ENCODE peak calls at places on chromosome 1, in four cellular contexts. One of them, this sample, is unnamed.

GRCh38 chr1:247332215-247332900 is 691 bp upstream of the ZNF496 start:
- DNase-seq in K562: peak
- DNase-seq in GM12878: no peak
- DNase-seq in HepG2: no peak
- DNase-seq in this sample: peak

GRCh38 chr1:46587072-46587471 is 17.0 kb downstream of the MKNK1 start:
- DNase-seq in K562: no peak
- DNase-seq in GM12878: no peak
- DNase-seq in HepG2: no peak
- DNase-seq in this sample: no peak

GRCh38 chr1:902023-902422 is 21.7 kb upstream of the SAMD11 start:
- DNase-seq in K562: no peak
- DNase-seq in GM12878: no peak
- DNase-seq in HepG2: no peak
- DNase-seq in this sample: no peak

GRCh38 chr1:19029191-19030085 is 73.0 kb upstream of the IFFO2 start:
- DNase-seq in K562: no peak
- DNase-seq in GM12878: no peak
- DNase-seq in HepG2: no peak
- DNase-seq in this sample: peak

GRCh38 chr1:89602871-89603404 is 30.0 kb upstream of the LRRC8C start:
- DNase-seq in K562: no peak
- DNase-seq in GM12878: no peak
- DNase-seq in HepG2: no peak
- DNase-seq in this sample: no peak

GRCh38 chr1:51898090-51898734 is 19.7 kb upstream of the NRDC start:
- DNase-seq in K562: no peak
- DNase-seq in GM12878: no peak
- DNase-seq in HepG2: no peak
- DNase-seq in this sample: no peak

GRCh38 chr1:3440282-3440681 is 14.2 kb upstream of the ARHGEF16 start:
- DNase-seq in K562: no peak
- DNase-seq in GM12878: no peak
- DNase-seq in HepG2: no peak
- DNase-seq in this sample: no peak

GRCh38 chr1:87595384-87595781 is 266.7 kb downstream of the LMO4 start:
- DNase-seq in K562: no peak
- DNase-seq in GM12878: no peak
- DNase-seq in HepG2: no peak
- DNase-seq in this sample: no peak

GRCh38 chr1:46535063-46535462 is 16.4 kb downstream of the KNCN start:
- DNase-seq in K562: peak
- DNase-seq in GM12878: no peak
- DNase-seq in HepG2: peak
- DNase-seq in this sample: no peak

GRCh38 chr1:165169729-165170128 is 186.8 kb downstream of the LMX1A start:
- DNase-seq in K562: no peak
- DNase-seq in GM12878: no peak
- DNase-seq in HepG2: no peak
- DNase-seq in this sample: no peak

GRCh38 chr1:161899091-161899490 is 124.6 kb downstream of the OLFML2B start:
- DNase-seq in K562: no peak
- DNase-seq in GM12878: no peak
- DNase-seq in HepG2: no peak
- DNase-seq in this sample: no peak

GRCh38 chr1:190563230-190563629 is 85.6 kb upstream of the BRINP3 start:
- DNase-seq in K562: no peak
- DNase-seq in GM12878: no peak
- DNase-seq in HepG2: no peak
- DNase-seq in this sample: no peak

GRCh38 chr1:30083800-30084464 is 639.5 kb downstream of the MATN1 start:
- DNase-seq in K562: no peak
- DNase-seq in GM12878: no peak
- DNase-seq in HepG2: peak
- DNase-seq in this sample: no peak

GRCh38 chr1:151514366-151514765 is 3.2 kb downstream of the CGN start:
- DNase-seq in K562: no peak
- DNase-seq in GM12878: no peak
- DNase-seq in HepG2: no peak
- DNase-seq in this sample: no peak

DNA sequence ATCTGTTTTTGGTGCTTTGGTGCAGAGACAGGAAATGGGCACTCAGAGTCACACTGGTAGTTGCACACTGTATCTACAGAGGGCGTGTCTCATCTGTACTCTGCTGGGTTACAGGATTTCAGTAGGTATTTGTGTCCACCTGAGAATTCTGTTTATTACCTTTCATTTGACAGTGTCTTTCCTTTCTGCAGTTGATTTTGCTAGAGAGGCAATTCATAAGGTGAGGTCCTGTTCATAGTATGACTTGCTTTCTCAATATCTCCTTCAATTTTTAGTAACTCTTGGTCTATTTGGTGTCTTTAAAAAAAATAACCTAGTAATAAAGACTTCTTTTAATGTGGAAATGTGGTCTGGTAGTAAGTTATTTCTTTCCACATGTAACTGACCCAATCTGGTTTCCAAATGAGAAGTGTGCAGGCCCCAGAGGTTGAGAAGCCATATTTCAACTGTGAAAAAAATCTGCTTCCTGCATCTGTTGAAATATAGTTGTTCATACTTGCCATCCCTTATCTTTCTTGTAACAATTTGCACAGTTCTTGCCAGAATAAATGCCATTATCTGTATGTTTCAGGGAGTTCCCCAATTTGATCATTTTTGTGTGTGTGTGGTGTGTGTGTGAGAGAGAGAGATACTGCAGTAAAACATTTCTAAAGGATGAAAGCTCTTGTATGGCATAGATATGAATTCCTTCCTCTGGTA is 78.5 kb upstream of the DNAJC6 start:
- DNase-seq in K562: peak
- DNase-seq in GM12878: no peak
- DNase-seq in HepG2: no peak
- DNase-seq in this sample: no peak
- TF ChIP-seq CBFB in K562: no peak
- TF ChIP-seq CBFB in GM12878: peak
- TF ChIP-seq CBFB in HepG2: no peak
- TF ChIP-seq CBFB in this sample: no peak

GRCh38 chr1:9362488-9362887 is 69.8 kb downstream of the SPSB1 start:
- DNase-seq in K562: no peak
- DNase-seq in GM12878: no peak
- DNase-seq in HepG2: no peak
- DNase-seq in this sample: no peak

GRCh38 chr1:9361630-9362256 is 69.0 kb downstream of the SPSB1 start:
- DNase-seq in K562: no peak
- DNase-seq in GM12878: no peak
- DNase-seq in HepG2: no peak
- DNase-seq in this sample: no peak

GRCh38 chr1:9359898-9360297 is 67.2 kb downstream of the SPSB1 start:
- DNase-seq in K562: no peak
- DNase-seq in GM12878: no peak
- DNase-seq in HepG2: no peak
- DNase-seq in this sample: no peak

GRCh38 chr1:9363061-9363471 is 70.4 kb downstream of the SPSB1 start:
- DNase-seq in K562: no peak
- DNase-seq in GM12878: no peak
- DNase-seq in HepG2: no peak
- DNase-seq in this sample: no peak

GRCh38 chr1:9360371-9361064 is 67.8 kb downstream of the SPSB1 start:
- DNase-seq in K562: no peak
- DNase-seq in GM12878: no peak
- DNase-seq in HepG2: no peak
- DNase-seq in this sample: no peak
- TF ChIP-seq CBFB in K562: no peak
- TF ChIP-seq CBFB in GM12878: no peak
- TF ChIP-seq CBFB in HepG2: no peak
- TF ChIP-seq CBFB in this sample: no peak

DNA sequence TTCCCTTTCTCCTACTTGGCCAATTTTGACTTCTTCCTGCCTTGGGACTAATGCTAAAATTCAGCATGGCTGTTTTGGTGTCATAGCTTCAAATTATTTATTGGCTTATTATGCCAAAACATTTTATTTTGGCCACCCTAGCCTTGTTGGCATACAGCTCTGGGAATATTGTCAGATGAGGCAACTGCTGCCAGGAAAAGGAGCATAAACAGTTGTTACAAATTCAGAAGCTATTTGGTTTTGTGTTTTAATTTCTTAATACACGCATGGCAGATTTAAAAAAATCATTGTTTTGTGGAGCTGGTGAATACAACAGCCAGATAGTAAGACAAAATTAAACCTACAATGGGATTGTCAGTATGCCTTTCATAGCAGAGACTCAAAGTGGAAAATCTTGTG is 66.8 kb upstream of the BCL10 start:
- DNase-seq in K562: no peak
- DNase-seq in GM12878: no peak
- DNase-seq in HepG2: no peak
- DNase-seq in this sample: no peak
- TF ChIP-seq CBFB in K562: no peak
- TF ChIP-seq CBFB in GM12878: no peak
- TF ChIP-seq CBFB in HepG2: no peak
- TF ChIP-seq CBFB in this sample: no peak

DNA sequence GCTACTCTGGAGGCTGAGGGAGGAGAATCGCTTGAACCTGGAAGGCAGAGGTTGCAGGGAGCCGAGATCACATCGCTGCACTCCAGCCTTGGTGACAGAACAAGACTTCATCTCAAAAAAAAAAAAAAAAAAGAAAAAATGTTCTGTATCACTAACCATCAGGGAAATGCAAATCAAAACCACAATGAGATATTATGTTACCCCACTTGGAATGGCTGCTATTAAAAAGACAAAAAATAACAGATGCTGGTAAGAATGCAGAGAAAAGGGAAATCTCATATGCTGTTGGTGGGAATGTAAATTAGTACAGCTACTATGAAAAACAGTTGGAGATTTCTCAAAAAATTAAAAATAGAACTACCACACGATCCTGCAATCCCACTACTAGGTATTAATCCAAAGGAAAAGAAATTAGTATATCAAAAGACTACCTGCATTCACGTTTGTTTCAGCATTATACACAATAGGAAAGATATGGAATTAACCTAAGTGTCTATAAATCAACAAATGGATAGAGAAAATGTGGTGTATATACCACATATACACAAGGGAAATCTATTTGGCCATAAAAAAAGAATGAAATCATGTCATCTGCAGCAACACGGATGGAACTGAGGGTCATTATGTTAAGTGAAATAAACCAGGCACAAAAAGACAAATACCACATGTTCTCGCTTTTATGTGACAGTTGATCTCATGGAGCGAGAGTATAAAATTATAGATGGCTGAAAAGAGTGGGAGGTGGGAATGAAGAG is 62.6 kb downstream of the ABL2 start:
- DNase-seq in K562: no peak
- DNase-seq in GM12878: no peak
- DNase-seq in HepG2: no peak
- DNase-seq in this sample: no peak
- TF ChIP-seq CBFB in K562: no peak
- TF ChIP-seq CBFB in GM12878: no peak
- TF ChIP-seq CBFB in HepG2: no peak
- TF ChIP-seq CBFB in this sample: no peak

GRCh38 chr1:39827201-39827600 is 38.5 kb upstream of the BMP8B start:
- DNase-seq in K562: no peak
- DNase-seq in GM12878: no peak
- DNase-seq in HepG2: no peak
- DNase-seq in this sample: no peak
- TF ChIP-seq CBFB in K562: no peak
- TF ChIP-seq CBFB in GM12878: no peak
- TF ChIP-seq CBFB in HepG2: no peak
- TF ChIP-seq CBFB in this sample: no peak

DNA sequence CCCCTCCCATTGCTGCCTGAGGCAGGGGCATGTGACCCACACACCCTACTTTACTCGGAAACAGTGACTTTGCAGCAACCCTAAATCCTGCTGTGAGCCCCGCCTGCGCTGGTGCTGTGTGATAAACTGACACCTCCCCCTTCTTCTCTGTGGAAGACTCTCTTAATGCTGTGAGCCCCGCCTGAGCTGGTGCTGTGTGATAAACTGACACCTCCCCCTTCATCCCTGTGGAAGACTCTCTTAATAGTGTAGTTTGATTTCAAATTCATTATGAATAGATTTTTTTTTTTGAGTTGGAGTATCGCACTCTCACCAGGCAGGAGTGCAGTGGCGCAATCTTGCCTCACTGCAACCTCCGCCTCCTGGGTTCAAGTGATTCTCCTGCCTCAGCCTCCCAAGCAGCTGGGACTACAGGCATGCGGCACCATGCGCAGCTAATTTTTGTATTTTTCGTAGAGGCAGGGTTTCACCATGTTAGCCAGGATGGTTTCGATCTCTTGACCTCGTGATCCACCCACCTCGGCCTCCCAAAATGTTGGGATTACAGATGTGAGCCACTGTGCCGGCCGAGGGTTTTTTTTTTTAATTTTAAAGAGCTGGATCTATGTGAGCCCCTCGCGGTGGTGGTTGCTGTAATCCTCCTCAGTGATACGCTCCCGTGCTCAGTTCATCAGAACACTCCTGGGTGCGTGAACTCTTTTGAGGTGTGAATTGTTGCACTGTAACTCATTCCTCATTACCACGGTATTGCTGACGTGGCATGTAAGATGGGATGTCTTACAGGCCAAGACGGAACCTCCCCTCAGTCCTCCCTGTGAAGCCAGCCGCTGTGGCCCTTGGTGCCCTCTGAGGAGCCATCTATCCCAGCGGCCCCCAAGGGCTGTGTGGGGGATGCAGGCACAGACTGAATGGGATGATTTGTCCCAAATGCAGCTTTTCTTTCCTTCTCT is 60.3 kb downstream of the GALNT2 start:
- DNase-seq in K562: peak
- DNase-seq in GM12878: no peak
- DNase-seq in HepG2: no peak
- DNase-seq in this sample: no peak
- TF ChIP-seq CBFB in K562: no peak
- TF ChIP-seq CBFB in GM12878: no peak
- TF ChIP-seq CBFB in HepG2: no peak
- TF ChIP-seq CBFB in this sample: no peak

GRCh38 chr1:153430166-153430553 is 13.8 kb downstream of the S100A7A start:
- DNase-seq in K562: no peak
- DNase-seq in GM12878: no peak
- DNase-seq in HepG2: no peak
- DNase-seq in this sample: no peak

GRCh38 chr1:153429266-153430165 is 13.2 kb downstream of the S100A7A start:
- DNase-seq in K562: no peak
- DNase-seq in GM12878: no peak
- DNase-seq in HepG2: no peak
- DNase-seq in this sample: no peak

GRCh38 chr1:153428790-153429189 is 12.5 kb downstream of the S100A7A start:
- DNase-seq in K562: no peak
- DNase-seq in GM12878: no peak
- DNase-seq in HepG2: no peak
- DNase-seq in this sample: peak

GRCh38 chr1:153428073-153428638 is 11.8 kb downstream of the S100A7A start:
- DNase-seq in K562: no peak
- DNase-seq in GM12878: no peak
- DNase-seq in HepG2: no peak
- DNase-seq in this sample: no peak

DNA sequence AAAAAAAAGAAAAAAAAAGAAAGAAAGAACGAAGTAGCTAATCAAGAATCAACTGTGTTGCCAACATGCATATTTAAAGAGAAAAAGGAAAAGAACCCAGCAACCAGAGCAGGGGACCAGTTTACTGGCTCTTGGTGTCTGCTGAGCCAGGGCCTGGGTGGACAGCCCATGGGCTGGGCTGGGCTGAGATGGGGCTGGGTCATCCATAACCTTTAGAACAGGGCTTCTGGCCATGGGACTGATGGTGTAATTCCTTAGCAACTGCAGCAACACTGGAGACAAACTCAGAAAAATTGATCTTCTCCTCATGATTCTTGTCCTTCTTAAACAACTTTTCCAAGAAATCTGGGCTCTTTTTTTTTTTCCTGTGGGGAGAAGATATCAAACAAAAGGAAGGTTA is 10.5 kb downstream of the S100A7A start:
- DNase-seq in K562: no peak
- DNase-seq in GM12878: no peak
- DNase-seq in HepG2: no peak
- DNase-seq in this sample: no peak
- TF ChIP-seq CBFB in K562: no peak
- TF ChIP-seq CBFB in GM12878: no peak
- TF ChIP-seq CBFB in HepG2: no peak
- TF ChIP-seq CBFB in this sample: no peak

This sample was measured in WTC11.